ENCODE peak calls at places on chromosomes 4 and X, in seven cellular contexts. F is GM23338; N is CD4-positive, alpha-beta memory T cell; D is body of pancreas; K is brain microvascular endothelial cell; Q is suprapubic skin; X is ovary. P is an unnamed sample.

GRCh38 chr4:123877561-123877960 is 481.0 kb downstream of the SPRY1 start:
- DNase-seq in X (no peak), N (no peak), K (peak; percentile 63), F (no peak), Q (no peak), D (peak; percentile 19), P (no peak)

GRCh38 chrX:152445926-152446325 is 5.2 kb downstream of the GABRA3 start:
- DNase-seq in K (no peak), N (no peak), X (no peak), D (no peak), Q (no peak), F (no peak), P (no peak)

GRCh38 chr4:185346975-185347601 is 48.6 kb downstream of the LRP2BP start:
- DNase-seq in Q (no peak), K (peak; percentile 80), N (no peak), D (no peak), X (no peak), F (no peak), P (no peak)

GRCh38 chr4:36337665-36338064 is 56.2 kb downstream of the DTHD1 start:
- DNase-seq in K (no peak), X (no peak), D (no peak), Q (no peak), N (no peak), F (no peak), P (no peak)

GRCh38 chr4:176438401-176438800 is 118.6 kb downstream of the SPCS3 start:
- DNase-seq in D (no peak), N (no peak), K (no peak), Q (no peak), X (no peak), F (no peak), P (no peak)

GRCh38 chrX:49958727-49959126 is 36.3 kb downstream of the CLCN5 start:
- DNase-seq in X (no peak), N (no peak), Q (no peak), K (no peak), D (no peak), F (no peak), P (no peak)

GRCh38 chr4:150582101-150582565 is at the start of gene MAB21L2:
- DNase-seq in X (no peak), Q (no peak), F (peak; percentile 29), D (no peak), N (no peak), K (no peak), P (peak; percentile 27)

GRCh38 chr4:128163177-128164117 is 102.3 kb downstream of the LARP1B start:
- DNase-seq in F (peak; percentile 74), K (no peak), N (no peak), Q (no peak), D (no peak), X (no peak), P (no peak)

GRCh38 chr4:52750213-52750612 is 1.0 kb downstream of the ERVMER34-1 start:
- DNase-seq in K (no peak), X (no peak), F (no peak), Q (no peak), N (no peak), D (no peak), P (no peak)

GRCh38 chr4:36351082-36351666 is 69.8 kb downstream of the DTHD1 start:
- DNase-seq in N (peak; percentile 71), Q (no peak), D (peak; percentile 75), K (peak; percentile 16), X (peak; percentile 15), F (peak; percentile 74), P (peak; percentile 48)

GRCh38 chr4:103721251-103721650 is 1.5 kb upstream of the TACR3 start:
- DNase-seq in Q (no peak), N (no peak), K (no peak), D (no peak), X (no peak), F (no peak), P (no peak)

GRCh38 chr4:103720661-103721060 is 876 bp upstream of the TACR3 start:
- DNase-seq in N (no peak), X (no peak), D (no peak), Q (no peak), F (no peak), K (no peak), P (no peak)

GRCh38 chr4:103719320-103720204 is at the start of gene TACR3:
- DNase-seq in X (no peak), K (no peak), F (peak; percentile 78), D (no peak), N (no peak), Q (no peak), P (peak; percentile 43)

GRCh38 chr4:103718993-103719319 is 829 bp downstream of the TACR3 start:
- DNase-seq in F (peak; percentile 73), D (no peak), Q (no peak), X (no peak), N (no peak), K (no peak), P (no peak)
- H3K27me3 ChIP-seq in F (peaks cover 39% of the 10 kb centered on the region), D (no peaks in the 10 kb centered on the region), Q (peaks cover 10% of the 10 kb centered on the region), X (no peaks in the 10 kb centered on the region), N (no peaks in the 10 kb centered on the region), K (no peaks in the 10 kb centered on the region), P (peaks cover 4% of the 10 kb centered on the region)

GRCh38 chrX:18944482-18944881 is 39.4 kb downstream of the PHKA2 start:
- DNase-seq in F (no peak), D (no peak), Q (no peak), N (no peak), X (no peak), K (no peak), P (no peak)
- H3K27me3 ChIP-seq in F (no peaks in the 10 kb centered on the region), D (no peaks in the 10 kb centered on the region), Q (no peaks in the 10 kb centered on the region), N (no peaks in the 10 kb centered on the region), X (no peaks in the 10 kb centered on the region), K (no peaks in the 10 kb centered on the region), P (no peaks in the 10 kb centered on the region)

GRCh38 chr4:183863155-183863825 is 41.8 kb upstream of the STOX2 start:
- DNase-seq in K (no peak), X (no peak), Q (no peak), D (no peak), F (no peak), N (no peak), P (no peak)
- H3K27me3 ChIP-seq in K (peaks cover 2% of the 10 kb centered on the region), X (no peaks in the 10 kb centered on the region), Q (no peaks in the 10 kb centered on the region), D (no peaks in the 10 kb centered on the region), F (no peaks in the 10 kb centered on the region), N (no peaks in the 10 kb centered on the region), P (no peaks in the 10 kb centered on the region)

GRCh38 chrX:154735695-154736393 is 15.0 kb downstream of the GAB3 start:
- DNase-seq in Q (no peak), D (peak; percentile 21), K (peak; percentile 89), F (no peak), N (no peak), X (no peak), P (no peak)

GRCh38 chrX:154742623-154743022 is 8.3 kb downstream of the GAB3 start:
- DNase-seq in N (no peak), K (no peak), D (no peak), F (no peak), X (no peak), Q (no peak), P (no peak)

GRCh38 chrX:154739952-154740351 is 10.9 kb downstream of the GAB3 start:
- DNase-seq in X (no peak), K (no peak), N (no peak), D (no peak), F (no peak), Q (no peak), P (no peak)

GRCh38 chrX:154734101-154734781 is 16.6 kb downstream of the GAB3 start:
- DNase-seq in F (no peak), K (peak; percentile 80), N (no peak), Q (no peak), D (no peak), X (no peak), P (no peak)

GRCh38 chrX:154738013-154738738 is 12.7 kb downstream of the GAB3 start:
- DNase-seq in D (peak; percentile 15), F (no peak), N (no peak), Q (no peak), X (no peak), K (peak; percentile 82), P (no peak)
- H3K27me3 ChIP-seq in D (no peaks in the 10 kb centered on the region), F (no peaks in the 10 kb centered on the region), N (no peaks in the 10 kb centered on the region), Q (no peaks in the 10 kb centered on the region), X (no peaks in the 10 kb centered on the region), K (no peaks in the 10 kb centered on the region), P (no peaks in the 10 kb centered on the region)

DNA sequence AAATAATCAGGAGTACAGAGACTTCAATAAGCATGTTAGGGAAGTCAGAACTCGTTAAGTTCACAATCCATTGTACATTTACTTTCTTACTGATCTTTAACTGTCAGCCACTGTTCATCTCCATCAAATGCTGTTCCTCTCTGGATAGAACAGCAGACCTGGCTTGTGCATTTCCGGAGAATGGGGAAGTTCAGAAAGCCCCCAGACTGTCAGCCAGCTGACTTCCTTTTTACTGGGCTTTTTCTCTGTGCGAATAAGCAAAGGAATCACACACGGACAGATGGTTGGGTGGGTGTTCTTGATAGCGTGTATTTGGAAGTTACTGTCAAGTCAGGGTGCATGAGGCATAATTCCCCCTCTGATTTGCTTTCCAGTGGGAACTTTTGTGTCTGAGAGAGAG is 56.8 kb downstream of the TSPAN7 start:
- DNase-seq in K (no peak), F (no peak), N (no peak), D (no peak), X (no peak), Q (no peak), P (no peak)
- H3K27me3 ChIP-seq in K (no peaks in the 10 kb centered on the region), F (no peaks in the 10 kb centered on the region), N (no peaks in the 10 kb centered on the region), D (no peaks in the 10 kb centered on the region), X (no peaks in the 10 kb centered on the region), Q (no peaks in the 10 kb centered on the region), P (no peaks in the 10 kb centered on the region)

GRCh38 chr4:7094931-7095330 is 27.1 kb upstream of the GRPEL1 start:
- DNase-seq in X (peak; percentile 62), F (no peak), Q (no peak), N (no peak), K (no peak), D (no peak), P (no peak)
- H3K27me3 ChIP-seq in X (no peaks in the 10 kb centered on the region), F (peaks cover 92% of the 10 kb centered on the region), Q (no peaks in the 10 kb centered on the region), N (no peaks in the 10 kb centered on the region), K (no peaks in the 10 kb centered on the region), D (no peaks in the 10 kb centered on the region), P (no peaks in the 10 kb centered on the region)

DNA sequence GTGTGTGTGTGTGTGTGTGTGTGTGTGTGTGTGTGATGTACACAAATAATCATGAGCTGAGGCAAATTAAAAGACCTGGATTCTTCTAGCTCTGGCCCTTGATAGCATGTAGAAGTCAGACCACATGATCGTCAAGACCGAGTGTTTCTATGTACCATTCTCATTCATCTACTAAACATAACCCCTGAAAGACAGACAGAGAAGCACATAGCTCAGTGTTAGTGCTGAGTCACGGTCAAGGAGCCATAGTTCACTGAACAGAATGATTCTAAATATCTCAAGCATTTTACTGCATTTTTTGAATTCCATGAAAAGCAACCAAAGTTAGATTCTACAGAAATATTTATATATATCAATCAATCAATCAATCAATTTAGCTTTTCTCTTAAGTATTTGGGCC is 412.3 kb upstream of the CXorf51A start:
- DNase-seq in D (no peak), K (no peak), X (no peak), F (no peak), Q (no peak), N (no peak), P (no peak)
- H3K27me3 ChIP-seq in D (no peaks in the 10 kb centered on the region), K (no peaks in the 10 kb centered on the region), X (no peaks in the 10 kb centered on the region), F (no peaks in the 10 kb centered on the region), Q (no peaks in the 10 kb centered on the region), N (no peaks in the 10 kb centered on the region), P (no peaks in the 10 kb centered on the region)

P was measured in neuronal stem cell.